ENCODE peak calls at places on chromosomes 2 and 18, in ten cellular contexts. J is cardiac muscle cell; L is NCI-H1105 treated with DMSO at 0.1 percent for 48 hours; C is HT-29; X is NCI-H460; O is WTC11; P is AG08395; D is AG08396; T is activated T-cell treated with anti-CD3 and anti-CD28 coated beads, Interleukin-2, amount 50 U/mL, for 1 hour; K is NCI-H1092. W is an unnamed sample.
A peak's percentile ranks its signal among the peaks of the same experiment; 100 is the strongest.

GRCh38 chr2:219060821-219061791 is at the start of gene IHH:
- DNase-seq in O (peak; percentile 54), C (no peak), T (peak; percentile 23), L (peak; percentile 8), P (peak; percentile 18), K (no peak), D (peak; percentile 54), X (no peak), J (peak; percentile 20), W (no peak)

GRCh38 chr18:79522451-79523220 is 126.9 kb downstream of the NFATC1 start:
- DNase-seq in C (no peak), P (no peak), K (no peak), X (no peak), T (peak; percentile 72), D (no peak), L (no peak), J (no peak), O (no peak), W (no peak)

GRCh38 chr2:195392446-195393336 is 264.3 kb upstream of the SLC39A10 start:
- DNase-seq in K (no peak), O (no peak), C (no peak), P (no peak), T (no peak), L (no peak), D (no peak), J (no peak), X (no peak), W (no peak)

GRCh38 chr2:120660771-120661459 is 74.8 kb upstream of the GLI2 start:
- DNase-seq in D (no peak), O (no peak), L (no peak), T (no peak), J (peak; percentile 9), K (no peak), C (no peak), P (no peak), X (no peak), W (no peak)

GRCh38 chr2:70322518-70322917 is 20.7 kb upstream of the FAM136A start:
- DNase-seq in C (no peak), T (no peak), X (no peak), O (no peak), K (no peak), P (no peak), D (no peak), L (no peak), J (no peak), W (no peak)

GRCh38 chr18:55268146-55268545 is 308.9 kb upstream of the CCDC68 start:
- DNase-seq in T (no peak), J (no peak), X (no peak), P (no peak), L (no peak), K (no peak), O (no peak), D (no peak), C (no peak), W (peak; percentile 46)

GRCh38 chr2:189411860-189412259 is 29.4 kb upstream of the WDR75 start:
- DNase-seq in O (no peak), T (no peak), J (peak; percentile 94), C (no peak), X (no peak), L (no peak), K (no peak), P (peak; percentile 75), D (peak; percentile 44), W (peak; percentile 42)

GRCh38 chr18:6920099-6920955 is 190.8 kb downstream of the ARHGAP28 start:
- DNase-seq in T (no peak), J (peak; percentile 82), P (peak; percentile 61), K (peak; percentile 36), C (peak; percentile 95), X (peak; percentile 70), O (peak; percentile 78), D (peak; percentile 80), L (no peak), W (peak; percentile 64)

GRCh38 chr18:629303-630150 is 27.9 kb upstream of the TYMS start:
- DNase-seq in O (no peak), L (no peak), P (no peak), K (no peak), C (no peak), D (no peak), X (no peak), T (no peak), J (peak; percentile 62), W (no peak)

GRCh38 chr2:71125506-71126294 is 4.3 kb downstream of the MCEE start:
- DNase-seq in K (no peak), C (no peak), L (no peak), J (no peak), T (no peak), O (no peak), X (no peak), P (no peak), D (no peak), W (no peak)

GRCh38 chr2:74498500-74499268 is 719 bp downstream of the LBX2 start:
- DNase-seq in L (no peak), D (peak; percentile 54), J (no peak), P (peak; percentile 21), X (no peak), T (no peak), O (peak; percentile 63), C (peak; percentile 67), K (no peak), W (peak; percentile 25)

GRCh38 chr2:24122356-24123211 is 550 bp downstream of the PFN4 start:
- DNase-seq in C (no peak), X (no peak), K (no peak), P (no peak), J (no peak), T (no peak), L (no peak), D (no peak), O (no peak), W (no peak)

GRCh38 chr2:172307800-172308199 is 119.6 kb upstream of the ITGA6 start:
- DNase-seq in T (no peak), C (peak; percentile 65), J (peak; percentile 74), X (no peak), P (no peak), L (peak; percentile 31), O (no peak), K (no peak), D (no peak), W (peak; percentile 27)

GRCh38 chr2:183284606-183285005 is 160.4 kb downstream of the NUP35 start:
- DNase-seq in X (no peak), D (no peak), K (no peak), J (peak; percentile 48), P (peak; percentile 67), T (no peak), C (no peak), L (no peak), O (no peak), W (peak; percentile 97)

GRCh38 chr2:39546937-39547336 is 109.9 kb upstream of the MAP4K3 start:
- DNase-seq in K (no peak), T (no peak), L (no peak), P (no peak), J (no peak), X (no peak), C (no peak), D (no peak), O (no peak), W (peak; percentile 34)

GRCh38 chr2:237662671-237663093 is 35.3 kb downstream of the LRRFIP1 start:
- DNase-seq in J (peak; percentile 95), T (peak; percentile 48), D (peak; percentile 60), O (peak; percentile 93), P (peak; percentile 69), X (peak; percentile 37), C (peak; percentile 83), L (peak; percentile 56), K (peak; percentile 26), W (peak; percentile 94)

GRCh38 chr2:159605441-159606178 is 10.7 kb downstream of the BAZ2B start:
- DNase-seq in O (no peak), X (no peak), T (no peak), K (no peak), L (no peak), P (no peak), C (no peak), J (peak; percentile 48), D (no peak), W (no peak)

GRCh38 chr2:232142049-232142448 is 180.5 kb downstream of the DIS3L2 start:
- DNase-seq in T (no peak), D (peak; percentile 23), X (peak; percentile 34), J (peak; percentile 56), P (peak; percentile 53), O (peak; percentile 44), K (peak; percentile 4), L (peak; percentile 18), C (peak; percentile 47), W (peak; percentile 14)

GRCh38 chr2:73202156-73203054 is at the start of gene NOTO:
- DNase-seq in O (peak; percentile 65), T (peak; percentile 23), X (no peak), P (peak; percentile 28), D (no peak), J (peak; percentile 25), C (no peak), K (no peak), L (peak; percentile 55), W (peak; percentile 12)